ENCODE peak calls at places on chromosomes 11 and 22, in seven cellular contexts. H is DMS53, B is NCI-H345, Q is SHP77 treated with DMSO at 0.1 percent for 48 hours, J is IMR-90, F is neural crest cell, S is H54. C is an unnamed sample.

GRCh38 chr11:73330569-73331093 is 22.6 kb downstream of the ARHGEF17 start:
- DNase-seq in J (peak; percentile 61), F (no peak), B (no peak), H (peak; percentile 57), S (no peak), Q (no peak), C (no peak)

GRCh38 chr11:118092907-118093571 is 6.3 kb upstream of the SMIM35 start:
- DNase-seq in S (no peak), J (no peak), Q (no peak), H (no peak), F (no peak), B (no peak), C (no peak)

GRCh38 chr11:93238956-93239355 is 41.2 kb upstream of the SLC36A4 start:
- DNase-seq in S (no peak), B (no peak), H (no peak), F (no peak), Q (no peak), J (no peak), C (no peak)

GRCh38 chr11:126113515-126113957 is 50.9 kb upstream of the CDON start:
- DNase-seq in J (peak; percentile 96), F (no peak), S (peak; percentile 80), B (peak; percentile 65), H (peak; percentile 99), Q (peak; percentile 16), C (peak; percentile 95)

GRCh38 chr22:43200555-43200954 is 13.6 kb upstream of the TTLL12 start:
- DNase-seq in Q (no peak), H (no peak), J (no peak), S (no peak), F (no peak), B (no peak), C (no peak)

GRCh38 chr11:73245461-73245860 is 26.7 kb upstream of the P2RY6 start:
- DNase-seq in H (no peak), F (no peak), Q (no peak), B (no peak), S (no peak), J (no peak), C (no peak)

GRCh38 chr11:32140121-32140520 is 49.2 kb downstream of the RCN1 start:
- DNase-seq in B (no peak), J (no peak), H (no peak), S (no peak), F (no peak), Q (no peak), C (no peak)

GRCh38 chr22:38967451-38968450 is 10.3 kb downstream of the APOBEC3A start:
- DNase-seq in H (no peak), F (no peak), S (no peak), Q (no peak), B (no peak), J (no peak), C (no peak)

GRCh38 chr22:25334091-25334490 is 114.7 kb downstream of the CRYBB2 start:
- DNase-seq in S (no peak), H (peak; percentile 52), J (peak; percentile 16), F (peak; percentile 69), Q (no peak), B (peak; percentile 1), C (no peak)

GRCh38 chr11:61690706-61691377 is 10.7 kb downstream of the DAGLA start:
- DNase-seq in F (no peak), B (peak; percentile 88), Q (no peak), J (no peak), S (no peak), H (no peak), C (no peak)

GRCh38 chr11:48162197-48162886 is 54.3 kb upstream of the OR4B1 start:
- DNase-seq in H (no peak), Q (no peak), F (no peak), J (no peak), B (no peak), S (no peak), C (no peak)

GRCh38 chr11:8242113-8242475 is 21.6 kb downstream of the LMO1 start:
- DNase-seq in J (no peak), Q (no peak), B (no peak), H (no peak), S (no peak), F (no peak), C (no peak)

GRCh38 chr11:32289701-32290100 is 145.6 kb downstream of the WT1 start:
- DNase-seq in F (no peak), Q (no peak), J (no peak), H (no peak), B (no peak), S (no peak), C (no peak)

GRCh38 chr11:80899381-80899780 is 1458.6 kb upstream of the TENM4 start:
- DNase-seq in F (no peak), H (no peak), Q (no peak), S (no peak), B (no peak), J (no peak), C (no peak)

GRCh38 chr22:20026204-20026908 is 5.4 kb downstream of the TANGO2 start:
- DNase-seq in Q (no peak), B (no peak), F (no peak), J (no peak), S (no peak), H (no peak), C (peak; percentile 46)

GRCh38 chr11:5737672-5738071 is 1.4 kb downstream of the OR56B1 start:
- DNase-seq in Q (no peak), B (no peak), S (no peak), F (no peak), H (no peak), J (no peak), C (no peak)

GRCh38 chr11:46977038-46977818 is 40.7 kb downstream of the CSTPP1 start:
- DNase-seq in S (no peak), Q (no peak), J (no peak), H (peak; percentile 61), B (peak; percentile 18), F (peak; percentile 41), C (no peak)